ENCODE peak calls at places on chromosomes 16 and 17, in seven cellular contexts. J is cardiac muscle cell, X is mesenchymal stem cell, U is OCI-LY7, F is fibroblast of lung, L is HepG2, Z is pancreas. C is an unnamed sample.
A peak's percentile ranks its signal among the peaks of the same experiment; 100 is the strongest.

GRCh38 chr17:79612468-79613194 is 1.8 kb upstream of the RBFOX3 start:
- DNase-seq in J (peak; percentile 77), X (no peak), U (peak; percentile 72), F (peak; percentile 8), L (peak; percentile 46), Z (peak; percentile 68), C (peak; percentile 72)

GRCh38 chr17:1560582-1561170 is 1.9 kb downstream of the PITPNA start:
- DNase-seq in J (no peak), X (peak; percentile 26), U (no peak), F (no peak), L (no peak), Z (no peak), C (no peak)

GRCh38 chr17:74307984-74308773 is 17.8 kb upstream of the KIF19 start:
- DNase-seq in J (no peak), X (no peak), U (no peak), F (peak; percentile 21), L (no peak), Z (no peak), C (no peak)

GRCh38 chr16:68386628-68387027 is 61.7 kb downstream of the SMPD3 start:
- DNase-seq in J (no peak), X (no peak), U (no peak), F (no peak), L (no peak), Z (peak; percentile 47), C (no peak)

GRCh38 chr17:80221401-80221800 is 1.2 kb downstream of the SLC26A11 start:
- DNase-seq in J (no peak), X (no peak), U (no peak), F (no peak), L (no peak), Z (peak; percentile 74), C (no peak)

GRCh38 chr17:19242323-19242722 is 5.2 kb downstream of the EPN2 start:
- DNase-seq in J (no peak), X (no peak), U (no peak), F (no peak), L (no peak), Z (no peak), C (no peak)

GRCh38 chr17:73228748-73229236 is 32.9 kb downstream of the CPSF4L start:
- DNase-seq in J (no peak), X (peak; percentile 87), U (no peak), F (peak; percentile 89), L (peak; percentile 63), Z (no peak), C (peak; percentile 87)

GRCh38 chr16:4675864-4676786 is 17.2 kb upstream of the NUDT16L1 start:
- DNase-seq in J (peak; percentile 46), X (no peak), U (no peak), F (no peak), L (peak; percentile 35), Z (peak; percentile 57), C (no peak)

GRCh38 chr17:47760409-47761140 is 27.5 kb downstream of the TBX21 start:
- DNase-seq in J (no peak), X (no peak), U (no peak), F (no peak), L (no peak), Z (no peak), C (no peak)

DNA sequence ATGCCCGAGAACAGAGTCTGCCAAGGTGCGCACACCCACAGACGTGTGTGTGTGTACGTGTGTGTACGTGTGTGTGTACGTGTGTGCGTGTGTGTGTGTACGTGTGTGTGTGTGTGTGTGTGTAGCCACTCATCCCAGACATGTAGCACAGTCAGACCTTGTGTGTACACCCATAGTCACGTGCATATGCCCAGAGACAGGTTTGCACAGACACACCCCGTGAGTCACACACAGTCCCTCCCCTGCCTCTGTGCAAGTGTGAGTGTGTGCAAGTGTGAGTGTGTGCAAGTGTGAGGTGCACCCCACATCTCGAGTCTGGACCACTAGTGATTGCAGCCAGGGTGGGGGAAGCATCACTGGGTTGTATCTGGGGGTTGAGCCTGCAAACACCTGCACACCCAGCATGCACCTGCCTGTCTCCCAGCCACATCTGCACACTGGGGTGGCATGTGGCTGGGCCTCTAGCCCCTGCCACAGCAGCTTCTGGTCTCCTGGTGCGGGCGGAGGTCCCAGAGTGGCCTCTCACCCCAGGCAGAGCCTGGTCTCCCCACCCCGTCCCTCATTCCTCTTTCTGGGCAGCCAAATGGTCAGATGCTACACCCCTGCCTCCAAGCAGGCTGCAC is 23.6 kb downstream of the BAHCC1 start:
- DNase-seq in J (no peak), X (peak; percentile 56), U (no peak), F (peak; percentile 51), L (no peak), Z (no peak), C (no peak)
- H3K27ac ChIP-seq in J (no peak overlapping the region), X (peak overlapping the region; percentile 56), U (no peak overlapping the region), F (peak overlapping the region; percentile 91), L (no peak overlapping the region), Z (peak overlapping the region; percentile 88), C (no peak overlapping the region)

GRCh38 chr17:41734949-41735313 is 488 bp upstream of the HAP1 start:
- DNase-seq in J (peak; percentile 51), X (no peak), U (no peak), F (no peak), L (no peak), Z (no peak), C (no peak)
- H3K4me3 ChIP-seq in J (peak overlapping the region; percentile 40), X (peak overlapping the region; percentile 61), U (no peak overlapping the region), F (no peak overlapping the region), L (peak overlapping the region; percentile 58), Z (peak overlapping the region; percentile 35), C (peak overlapping the region; percentile 9)

GRCh38 chr17:57549996-57550395 is 195.1 kb downstream of the CCDC182 start:
- DNase-seq in J (no peak), X (no peak), U (peak; percentile 66), F (no peak), L (no peak), Z (no peak), C (no peak)
- H3K4me1 ChIP-seq in J (peaks cover 45% of the 10 kb centered on the region), X (peaks cover 14% of the 10 kb centered on the region), U (peaks cover 93% of the 10 kb centered on the region), F (no peaks in the 10 kb centered on the region), L (peaks cover 97% of the 10 kb centered on the region), Z (no peaks in the 10 kb centered on the region), C (peaks cover 60% of the 10 kb centered on the region)

GRCh38 chr17:56994009-56994792 is 16.3 kb downstream of the SCPEP1 start:
- DNase-seq in J (no peak), X (no peak), U (no peak), F (peak; percentile 79), L (no peak), Z (no peak), C (no peak)

GRCh38 chr17:57001541-57001940 is 23.6 kb downstream of the SCPEP1 start:
- DNase-seq in J (no peak), X (no peak), U (peak; percentile 21), F (no peak), L (no peak), Z (no peak), C (peak; percentile 25)

GRCh38 chr17:56995776-56996175 is 17.8 kb downstream of the SCPEP1 start:
- DNase-seq in J (peak; percentile 13), X (no peak), U (no peak), F (peak; percentile 49), L (no peak), Z (no peak), C (no peak)

GRCh38 chr17:56992364-56992763 is 14.4 kb downstream of the SCPEP1 start:
- DNase-seq in J (no peak), X (no peak), U (no peak), F (no peak), L (no peak), Z (no peak), C (no peak)

DNA sequence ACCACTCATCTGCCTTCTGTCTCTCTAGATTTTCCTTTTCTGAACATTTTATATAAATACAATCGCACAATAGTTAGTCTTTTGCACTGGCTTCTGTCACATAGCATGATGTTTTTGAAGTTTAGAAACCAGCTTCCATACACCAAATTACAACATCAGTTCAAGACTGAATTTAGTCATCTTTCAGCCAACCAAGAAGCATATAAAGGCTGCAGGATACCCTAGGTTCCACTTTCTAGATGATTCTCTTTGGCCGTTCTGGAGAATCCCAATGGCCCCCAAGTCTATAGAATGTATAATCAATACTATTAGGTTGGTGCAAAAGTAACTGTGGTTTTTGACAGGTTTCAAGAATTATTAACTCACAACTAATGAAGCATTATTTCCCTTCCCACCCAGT is 19.4 kb downstream of the SCPEP1 start:
- DNase-seq in J (no peak), X (no peak), U (no peak), F (no peak), L (no peak), Z (no peak), C (no peak)
- H3K27ac ChIP-seq in J (no peak overlapping the region), X (no peak overlapping the region), U (no peak overlapping the region), F (no peak overlapping the region), L (no peak overlapping the region), Z (no peak overlapping the region), C (no peak overlapping the region)

GRCh38 chr16:30605148-30605547 is 5.0 kb downstream of the ZNF689 start:
- DNase-seq in J (no peak), X (no peak), U (no peak), F (no peak), L (no peak), Z (peak; percentile 39), C (no peak)

GRCh38 chr16:30606004-30606403 is 4.2 kb downstream of the ZNF689 start:
- DNase-seq in J (no peak), X (no peak), U (no peak), F (no peak), L (no peak), Z (no peak), C (no peak)

GRCh38 chr16:30604316-30604947 is 5.8 kb downstream of the ZNF689 start:
- DNase-seq in J (no peak), X (no peak), U (no peak), F (no peak), L (no peak), Z (peak; percentile 68), C (no peak)

GRCh38 chr16:30602595-30603277 is 7.5 kb downstream of the ZNF689 start:
- DNase-seq in J (no peak), X (peak; percentile 29), U (no peak), F (no peak), L (no peak), Z (peak; percentile 7), C (peak; percentile 20)

GRCh38 chr16:30603945-30604315 is 6.3 kb downstream of the ZNF689 start:
- DNase-seq in J (no peak), X (no peak), U (no peak), F (no peak), L (no peak), Z (no peak), C (no peak)
- H3K4me3 ChIP-seq in J (no peak overlapping the region), X (no peak overlapping the region), U (no peak overlapping the region), F (no peak overlapping the region), L (no peak overlapping the region), Z (no peak overlapping the region), C (no peak overlapping the region)

C was measured in SJCRH30.